ENCODE peak calls at places on chromosomes 13 and 19, in nine cellular contexts. One of them, this sample, is unnamed.

GRCh38 chr19:14072535-14073231 is at the start of gene MISP3:
- DNase-seq in endodermal cell: peak
- DNase-seq in astrocyte: peak
- DNase-seq in IMR-90: no peak
- DNase-seq in thoracic aorta: no peak
- DNase-seq in neural progenitor cell: peak
- DNase-seq in dorsolateral prefrontal cortex: no peak
- DNase-seq in lower leg skin: peak
- DNase-seq in HFFc6: no peak
- DNase-seq in this sample: no peak

GRCh38 chr19:17358395-17358794 is 18.7 kb downstream of the PLVAP start:
- DNase-seq in dorsolateral prefrontal cortex: no peak
- DNase-seq in IMR-90: no peak
- DNase-seq in endodermal cell: no peak
- DNase-seq in astrocyte: no peak
- DNase-seq in HFFc6: no peak
- DNase-seq in lower leg skin: no peak
- DNase-seq in neural progenitor cell: no peak
- DNase-seq in thoracic aorta: no peak
- DNase-seq in this sample: no peak

GRCh38 chr19:23526302-23526701 is 131.0 kb upstream of the ZNF91 start:
- DNase-seq in astrocyte: no peak
- DNase-seq in lower leg skin: no peak
- DNase-seq in thoracic aorta: no peak
- DNase-seq in neural progenitor cell: no peak
- DNase-seq in dorsolateral prefrontal cortex: no peak
- DNase-seq in IMR-90: no peak
- DNase-seq in endodermal cell: no peak
- DNase-seq in HFFc6: peak
- DNase-seq in this sample: no peak

GRCh38 chr13:97125810-97126738 is 96.1 kb upstream of the MBNL2 start:
- DNase-seq in IMR-90: peak
- DNase-seq in thoracic aorta: no peak
- DNase-seq in endodermal cell: no peak
- DNase-seq in astrocyte: peak
- DNase-seq in HFFc6: peak
- DNase-seq in dorsolateral prefrontal cortex: no peak
- DNase-seq in lower leg skin: peak
- DNase-seq in neural progenitor cell: no peak
- DNase-seq in this sample: no peak

GRCh38 chr19:2186071-2186846 is 22.5 kb downstream of the DOT1L start:
- DNase-seq in lower leg skin: peak
- DNase-seq in IMR-90: peak
- DNase-seq in astrocyte: peak
- DNase-seq in HFFc6: peak
- DNase-seq in thoracic aorta: peak
- DNase-seq in endodermal cell: peak
- DNase-seq in neural progenitor cell: peak
- DNase-seq in dorsolateral prefrontal cortex: peak
- DNase-seq in this sample: no peak

GRCh38 chr19:43711751-43712355 is 4.0 kb upstream of the IRGC start:
- DNase-seq in IMR-90: no peak
- DNase-seq in astrocyte: no peak
- DNase-seq in endodermal cell: no peak
- DNase-seq in dorsolateral prefrontal cortex: no peak
- DNase-seq in lower leg skin: no peak
- DNase-seq in neural progenitor cell: no peak
- DNase-seq in HFFc6: peak
- DNase-seq in thoracic aorta: no peak
- DNase-seq in this sample: no peak

GRCh38 chr13:59444210-59444857 is 719.4 kb downstream of the DIAPH3 start:
- DNase-seq in dorsolateral prefrontal cortex: no peak
- DNase-seq in lower leg skin: no peak
- DNase-seq in neural progenitor cell: no peak
- DNase-seq in thoracic aorta: no peak
- DNase-seq in HFFc6: no peak
- DNase-seq in IMR-90: no peak
- DNase-seq in astrocyte: peak
- DNase-seq in endodermal cell: no peak
- DNase-seq in this sample: no peak

GRCh38 chr19:29418106-29418684 is 107.6 kb upstream of the VSTM2B start:
- DNase-seq in lower leg skin: no peak
- DNase-seq in dorsolateral prefrontal cortex: no peak
- DNase-seq in endodermal cell: no peak
- DNase-seq in neural progenitor cell: peak
- DNase-seq in IMR-90: no peak
- DNase-seq in HFFc6: no peak
- DNase-seq in thoracic aorta: no peak
- DNase-seq in astrocyte: no peak
- DNase-seq in this sample: no peak

GRCh38 chr13:23628765-23629565 is 58.8 kb downstream of the TNFRSF19 start:
- DNase-seq in endodermal cell: no peak
- DNase-seq in lower leg skin: no peak
- DNase-seq in neural progenitor cell: no peak
- DNase-seq in dorsolateral prefrontal cortex: no peak
- DNase-seq in thoracic aorta: no peak
- DNase-seq in IMR-90: no peak
- DNase-seq in astrocyte: peak
- DNase-seq in HFFc6: no peak
- DNase-seq in this sample: no peak

GRCh38 chr13:71240906-71241305 is 626.1 kb downstream of the DACH1 start:
- DNase-seq in neural progenitor cell: peak
- DNase-seq in dorsolateral prefrontal cortex: no peak
- DNase-seq in IMR-90: no peak
- DNase-seq in thoracic aorta: no peak
- DNase-seq in lower leg skin: no peak
- DNase-seq in HFFc6: no peak
- DNase-seq in astrocyte: peak
- DNase-seq in endodermal cell: peak
- DNase-seq in this sample: no peak

GRCh38 chr19:41886761-41887710 is 4.1 kb downstream of the ARHGEF1 start:
- DNase-seq in HFFc6: no peak
- DNase-seq in lower leg skin: no peak
- DNase-seq in endodermal cell: no peak
- DNase-seq in neural progenitor cell: no peak
- DNase-seq in thoracic aorta: no peak
- DNase-seq in astrocyte: no peak
- DNase-seq in IMR-90: no peak
- DNase-seq in dorsolateral prefrontal cortex: no peak
- DNase-seq in this sample: no peak

GRCh38 chr13:49776871-49777270 is 15.6 kb downstream of the KPNA3 start:
- DNase-seq in neural progenitor cell: no peak
- DNase-seq in IMR-90: peak
- DNase-seq in thoracic aorta: no peak
- DNase-seq in lower leg skin: no peak
- DNase-seq in HFFc6: peak
- DNase-seq in astrocyte: peak
- DNase-seq in endodermal cell: no peak
- DNase-seq in dorsolateral prefrontal cortex: no peak
- DNase-seq in this sample: no peak

GRCh38 chr19:41691268-41691970 is 3.3 kb upstream of the CEACAM7 start:
- DNase-seq in neural progenitor cell: no peak
- DNase-seq in lower leg skin: peak
- DNase-seq in endodermal cell: peak
- DNase-seq in HFFc6: no peak
- DNase-seq in thoracic aorta: no peak
- DNase-seq in dorsolateral prefrontal cortex: no peak
- DNase-seq in astrocyte: no peak
- DNase-seq in IMR-90: no peak
- DNase-seq in this sample: no peak

GRCh38 chr13:83955011-83955410 is 72.7 kb upstream of the SLITRK1 start:
- DNase-seq in astrocyte: no peak
- DNase-seq in thoracic aorta: no peak
- DNase-seq in dorsolateral prefrontal cortex: no peak
- DNase-seq in HFFc6: no peak
- DNase-seq in endodermal cell: no peak
- DNase-seq in IMR-90: no peak
- DNase-seq in lower leg skin: no peak
- DNase-seq in neural progenitor cell: no peak
- DNase-seq in this sample: no peak

GRCh38 chr13:74103196-74103595 is 31.0 kb downstream of the KLF12 start:
- DNase-seq in thoracic aorta: no peak
- DNase-seq in dorsolateral prefrontal cortex: no peak
- DNase-seq in endodermal cell: no peak
- DNase-seq in lower leg skin: no peak
- DNase-seq in HFFc6: no peak
- DNase-seq in neural progenitor cell: no peak
- DNase-seq in astrocyte: no peak
- DNase-seq in IMR-90: no peak
- DNase-seq in this sample: no peak

GRCh38 chr19:2246801-2247361 is 2.2 kb upstream of the AMH start:
- DNase-seq in lower leg skin: no peak
- DNase-seq in neural progenitor cell: no peak
- DNase-seq in IMR-90: peak
- DNase-seq in HFFc6: peak
- DNase-seq in dorsolateral prefrontal cortex: no peak
- DNase-seq in astrocyte: no peak
- DNase-seq in endodermal cell: no peak
- DNase-seq in thoracic aorta: no peak
- DNase-seq in this sample: no peak

GRCh38 chr19:40605201-40605971 is 4.2 kb downstream of the LTBP4 start:
- DNase-seq in neural progenitor cell: peak
- DNase-seq in HFFc6: no peak
- DNase-seq in astrocyte: peak
- DNase-seq in lower leg skin: peak
- DNase-seq in IMR-90: peak
- DNase-seq in endodermal cell: peak
- DNase-seq in dorsolateral prefrontal cortex: no peak
- DNase-seq in thoracic aorta: no peak
- DNase-seq in this sample: no peak

DNA sequence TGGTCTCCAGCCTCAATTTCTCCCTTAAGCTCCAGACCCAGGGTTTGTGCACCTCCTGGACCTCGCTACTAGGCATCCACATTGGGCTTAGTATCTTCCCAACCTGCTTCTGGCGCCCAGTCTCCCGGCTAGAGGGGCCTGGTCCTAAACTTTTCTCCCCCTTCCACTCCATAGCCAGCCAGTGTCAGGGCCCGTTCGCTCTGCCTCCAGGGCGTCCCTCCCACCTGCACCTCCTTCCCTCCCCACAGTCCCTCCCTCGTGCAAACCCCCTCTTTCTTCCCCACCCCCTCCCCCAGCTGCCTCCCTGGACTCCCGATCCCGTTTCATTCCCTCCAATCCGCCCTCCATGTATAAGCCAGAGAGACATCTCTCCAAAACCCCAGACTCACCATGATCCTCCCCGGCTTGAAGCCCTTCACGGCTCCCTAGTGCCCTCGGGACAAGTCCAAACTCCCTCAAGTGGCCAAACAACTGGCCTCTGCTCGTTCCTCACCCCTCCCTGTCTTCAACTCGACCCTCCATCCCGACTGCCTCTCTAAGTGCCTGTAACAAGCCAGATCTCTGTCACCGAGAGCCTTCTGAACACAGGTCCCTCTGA is 1.0 kb upstream of the SAMD4B start:
- DNase-seq in dorsolateral prefrontal cortex: no peak
- DNase-seq in thoracic aorta: no peak
- DNase-seq in IMR-90: no peak
- DNase-seq in HFFc6: no peak
- DNase-seq in endodermal cell: peak
- DNase-seq in neural progenitor cell: peak
- DNase-seq in lower leg skin: no peak
- DNase-seq in astrocyte: no peak
- DNase-seq in this sample: peak
- TF ChIP-seq CTCF in dorsolateral prefrontal cortex: no peak
- TF ChIP-seq CTCF in thoracic aorta: no peak
- TF ChIP-seq CTCF in IMR-90: peak
- TF ChIP-seq CTCF in HFFc6: no peak
- TF ChIP-seq CTCF in endodermal cell: no peak
- TF ChIP-seq CTCF in neural progenitor cell: no peak
- TF ChIP-seq CTCF in lower leg skin: no peak
- TF ChIP-seq CTCF in astrocyte: no peak
- TF ChIP-seq CTCF in this sample: no peak

DNA sequence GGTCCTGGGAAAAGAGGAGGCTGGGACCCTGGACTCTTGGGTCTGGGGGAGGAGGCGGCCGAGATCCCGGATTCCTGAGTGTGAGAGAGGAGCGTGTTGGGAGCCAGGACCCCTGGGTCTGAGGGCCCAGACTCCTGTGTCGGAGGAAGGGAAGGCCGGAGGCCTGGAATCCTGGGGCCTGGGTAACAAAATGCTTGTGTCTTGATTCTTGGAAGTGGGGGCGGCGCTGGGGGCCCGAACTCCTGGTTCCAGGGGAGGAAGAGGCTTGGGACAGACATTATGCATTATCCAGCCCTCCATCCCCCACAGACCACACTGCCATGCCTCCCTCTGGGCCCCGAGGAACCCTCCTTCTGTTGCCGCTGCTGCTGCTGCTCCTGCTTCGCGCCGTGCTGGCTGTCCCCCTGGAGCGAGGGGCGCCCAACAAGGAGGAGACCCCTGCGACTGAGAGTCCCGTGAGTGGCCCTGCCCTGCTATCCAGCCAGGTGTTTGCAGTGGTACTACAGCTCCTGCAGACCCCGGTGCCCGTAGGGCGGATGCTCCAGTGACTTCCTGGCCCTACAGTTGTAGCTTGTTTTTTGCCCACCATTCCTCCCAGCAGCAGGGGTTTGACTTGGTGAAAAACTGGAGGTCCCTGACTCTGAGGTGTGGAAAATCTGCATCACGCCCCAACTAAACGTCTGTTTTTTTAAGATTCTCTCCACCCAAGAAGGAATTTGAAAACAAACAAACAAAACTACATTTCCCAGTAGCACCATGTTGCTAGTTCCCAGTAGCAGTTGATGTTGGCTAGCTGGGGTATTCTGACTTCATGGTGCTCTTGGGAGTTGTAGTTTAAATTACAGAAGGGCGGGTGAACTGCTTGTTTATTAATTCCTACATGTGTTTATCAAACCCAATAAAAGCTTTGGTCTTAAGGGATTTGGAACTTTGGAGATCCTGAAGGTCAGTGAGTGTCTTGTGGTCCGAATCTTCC is 653 bp downstream of the NUCB1 start:
- DNase-seq in neural progenitor cell: no peak
- DNase-seq in HFFc6: peak
- DNase-seq in endodermal cell: peak
- DNase-seq in dorsolateral prefrontal cortex: no peak
- DNase-seq in astrocyte: peak
- DNase-seq in IMR-90: peak
- DNase-seq in thoracic aorta: no peak
- DNase-seq in lower leg skin: peak
- DNase-seq in this sample: no peak
- TF ChIP-seq CTCF in neural progenitor cell: no peak
- TF ChIP-seq CTCF in HFFc6: no peak
- TF ChIP-seq CTCF in endodermal cell: no peak
- TF ChIP-seq CTCF in dorsolateral prefrontal cortex: no peak
- TF ChIP-seq CTCF in astrocyte: no peak
- TF ChIP-seq CTCF in IMR-90: no peak
- TF ChIP-seq CTCF in thoracic aorta: no peak
- TF ChIP-seq CTCF in lower leg skin: no peak
- TF ChIP-seq CTCF in this sample: no peak

GRCh38 chr19:56764296-56764695 is 76.2 kb downstream of the PEG3 start:
- DNase-seq in IMR-90: no peak
- DNase-seq in thoracic aorta: no peak
- DNase-seq in endodermal cell: no peak
- DNase-seq in HFFc6: no peak
- DNase-seq in neural progenitor cell: no peak
- DNase-seq in dorsolateral prefrontal cortex: no peak
- DNase-seq in lower leg skin: no peak
- DNase-seq in astrocyte: no peak
- DNase-seq in this sample: no peak
- TF ChIP-seq CTCF in IMR-90: no peak
- TF ChIP-seq CTCF in thoracic aorta: no peak
- TF ChIP-seq CTCF in endodermal cell: peak
- TF ChIP-seq CTCF in HFFc6: peak
- TF ChIP-seq CTCF in neural progenitor cell: no peak
- TF ChIP-seq CTCF in dorsolateral prefrontal cortex: no peak
- TF ChIP-seq CTCF in lower leg skin: no peak
- TF ChIP-seq CTCF in astrocyte: no peak
- TF ChIP-seq CTCF in this sample: no peak

GRCh38 chr19:1039646-1040475 is at the start of gene ABCA7:
- DNase-seq in thoracic aorta: peak
- DNase-seq in endodermal cell: peak
- DNase-seq in lower leg skin: peak
- DNase-seq in dorsolateral prefrontal cortex: peak
- DNase-seq in astrocyte: peak
- DNase-seq in neural progenitor cell: peak
- DNase-seq in IMR-90: peak
- DNase-seq in HFFc6: peak
- DNase-seq in this sample: peak
- TF ChIP-seq CTCF in thoracic aorta: no peak
- TF ChIP-seq CTCF in endodermal cell: no peak
- TF ChIP-seq CTCF in lower leg skin: no peak
- TF ChIP-seq CTCF in dorsolateral prefrontal cortex: peak
- TF ChIP-seq CTCF in astrocyte: no peak
- TF ChIP-seq CTCF in neural progenitor cell: no peak
- TF ChIP-seq CTCF in IMR-90: no peak
- TF ChIP-seq CTCF in HFFc6: peak
- TF ChIP-seq CTCF in this sample: peak